ENCODE peak calls at places on chromosome 18, in six cellular contexts. M, E, C, R, I and X are unnamed samples.

GRCh38 chr18:39962546-39962945 is 1992.5 kb upstream of the PIK3C3 start:
- DNase-seq in R (no peak), M (no peak), C (no peak), E (no peak), I (no peak), X (no peak)

GRCh38 chr18:23719634-23720201 is 30.5 kb downstream of the LAMA3 start:
- DNase-seq in M (no peak), I (peak), E (peak), C (peak), R (no peak), X (no peak)

GRCh38 chr18:23924813-23925212 is 89.7 kb upstream of the TTC39C start:
- DNase-seq in C (no peak), I (peak), M (no peak), R (no peak), E (no peak), X (no peak)

GRCh38 chr18:45835057-45835634 is 9.7 kb downstream of the SIGLEC15 start:
- DNase-seq in E (no peak), R (no peak), I (no peak), M (no peak), C (no peak), X (no peak)

GRCh38 chr18:6482198-6482977 is 67.7 kb upstream of the L3MBTL4 start:
- DNase-seq in E (peak), R (no peak), C (no peak), M (no peak), I (peak), X (peak)

GRCh38 chr18:75170916-75171315 is 38.0 kb downstream of the PTGR3 start:
- DNase-seq in R (no peak), C (no peak), E (no peak), M (no peak), I (no peak), X (no peak)

GRCh38 chr18:13565228-13565627 is 161.1 kb downstream of the FAM210A start:
- DNase-seq in M (no peak), I (no peak), C (no peak), E (no peak), R (peak), X (peak)

GRCh38 chr18:213977-214376 is 53.9 kb downstream of the THOC1 start:
- DNase-seq in E (no peak), C (no peak), I (no peak), R (no peak), M (no peak), X (no peak)

GRCh38 chr18:64110692-64111480 is 38.0 kb downstream of the LINC00305 start:
- DNase-seq in I (peak), M (no peak), R (no peak), E (no peak), C (no peak), X (no peak)

GRCh38 chr18:267380-267687 is 513 bp downstream of the THOC1 start:
- DNase-seq in C (no peak), I (no peak), M (no peak), R (no peak), E (no peak), X (no peak)

GRCh38 chr18:8749492-8749891 is 44.1 kb downstream of the MTCL1 start:
- DNase-seq in E (no peak), M (no peak), I (no peak), C (no peak), R (no peak), X (no peak)

GRCh38 chr18:5975111-5975622 is 79.8 kb upstream of the TMEM200C start:
- DNase-seq in R (no peak), M (no peak), C (peak), I (peak), E (peak), X (no peak)

GRCh38 chr18:10318686-10318960 is 135.8 kb upstream of the APCDD1 start:
- DNase-seq in C (no peak), R (no peak), I (peak), E (no peak), M (no peak), X (no peak)

GRCh38 chr18:3901042-3901441 is 451.1 kb downstream of the TGIF1 start:
- DNase-seq in I (no peak), R (no peak), E (no peak), C (no peak), M (no peak), X (no peak)

GRCh38 chr18:6313427-6313826 is 101.3 kb downstream of the L3MBTL4 start:
- DNase-seq in C (no peak), I (no peak), R (no peak), E (no peak), M (no peak), X (no peak)

GRCh38 chr18:515156-515815 is 14.8 kb upstream of the COLEC12 start:
- DNase-seq in E (no peak), C (no peak), I (no peak), M (no peak), R (no peak), X (no peak)

GRCh38 chr18:48326901-48327675 is 82.1 kb downstream of the ZBTB7C start:
- DNase-seq in C (no peak), E (no peak), M (no peak), R (no peak), I (peak), X (no peak)

GRCh38 chr18:48833701-48834394 is 116.9 kb downstream of the SMAD7 start:
- DNase-seq in I (no peak), M (peak), E (no peak), R (no peak), C (no peak), X (no peak)

GRCh38 chr18:77063256-77063655 is 69.3 kb downstream of the MBP start:
- DNase-seq in R (no peak), M (peak), C (no peak), E (no peak), I (peak), X (no peak)

GRCh38 chr18:63963610-63964256 is 6.1 kb upstream of the SERPINB8 start:
- DNase-seq in M (peak), E (no peak), R (no peak), I (peak), C (peak), X (no peak)

GRCh38 chr18:71784777-71785176 is 759.4 kb downstream of the CBLN2 start:
- DNase-seq in C (no peak), I (no peak), E (peak), M (no peak), R (no peak), X (no peak)

GRCh38 chr18:32289480-32290075 is 99.7 kb downstream of the MEP1B start:
- DNase-seq in C (peak), E (peak), M (no peak), I (peak), R (no peak), X (no peak)